ENCODE peak calls at places on chromosomes 5 and 9, in six cellular contexts. G is H1, O is GM12878, M is HepG2, N is SK-N-SH, S is K562. X is an unnamed sample.

GRCh38 chr9:76916231-76916630 is 10.3 kb upstream of the PRUNE2 start:
- DNase-seq in G (no peak), O (no peak), M (no peak), N (no peak), S (no peak), X (no peak)

GRCh38 chr5:79227484-79227995 is 8.4 kb upstream of the JMY start:
- DNase-seq in G (no peak), O (no peak), M (no peak), N (no peak), S (no peak), X (no peak)

GRCh38 chr9:121634329-121634784 is 17.1 kb upstream of the DAB2IP start:
- DNase-seq in G (no peak), O (no peak), M (peak), N (no peak), S (no peak), X (no peak)

GRCh38 chr5:98458004-98458403 is 315.5 kb upstream of the RGMB start:
- DNase-seq in G (no peak), O (no peak), M (no peak), N (no peak), S (no peak), X (peak)

GRCh38 chr9:935348-935965 is 41.0 kb upstream of the DMRT3 start:
- DNase-seq in G (no peak), O (no peak), M (no peak), N (peak), S (no peak), X (peak)

GRCh38 chr5:73282923-73283322 is 109.9 kb downstream of the TMEM174 start:
- DNase-seq in G (no peak), O (no peak), M (no peak), N (no peak), S (no peak), X (no peak)

GRCh38 chr9:98502976-98503325 is 205.8 kb downstream of the GABBR2 start:
- DNase-seq in G (no peak), O (no peak), M (no peak), N (no peak), S (no peak), X (peak)

GRCh38 chr5:91162534-91163381 is 220.4 kb downstream of the ARRDC3 start:
- DNase-seq in G (no peak), O (peak), M (peak), N (no peak), S (no peak), X (peak)

GRCh38 chr5:5483350-5483749 is 60.9 kb downstream of the ICE1 start:
- DNase-seq in G (no peak), O (no peak), M (no peak), N (no peak), S (no peak), X (no peak)
- H2AFZ ChIP-seq in G (no peak), O (no peak), M (no peak), N (no peak), S (no peak), X (no peak)

GRCh38 chr9:71684566-71684965 is 83.7 kb downstream of the CEMIP2 start:
- DNase-seq in G (no peak), O (no peak), M (no peak), N (no peak), S (no peak), X (no peak)

GRCh38 chr9:71685988-71686387 is 82.3 kb downstream of the CEMIP2 start:
- DNase-seq in G (no peak), O (no peak), M (no peak), N (no peak), S (no peak), X (no peak)

GRCh38 chr9:71685394-71685793 is 82.9 kb downstream of the CEMIP2 start:
- DNase-seq in G (no peak), O (no peak), M (no peak), N (no peak), S (no peak), X (peak)

GRCh38 chr9:71681708-71682268 is 86.5 kb downstream of the CEMIP2 start:
- DNase-seq in G (no peak), O (no peak), M (no peak), N (no peak), S (no peak), X (peak)

GRCh38 chr9:71683598-71684235 is 84.6 kb downstream of the CEMIP2 start:
- DNase-seq in G (peak), O (no peak), M (no peak), N (peak), S (no peak), X (peak)
- TF ChIP-seq CTCF in G (peak), O (no peak), M (no peak), N (peak), S (no peak), X (peak)

GRCh38 chr5:136674178-136674577 is 308.8 kb upstream of the TRPC7 start:
- DNase-seq in G (no peak), O (no peak), M (no peak), N (no peak), S (no peak), X (no peak)

GRCh38 chr5:136679233-136679632 is 313.9 kb upstream of the TRPC7 start:
- DNase-seq in G (no peak), O (no peak), M (no peak), N (peak), S (no peak), X (no peak)

DNA sequence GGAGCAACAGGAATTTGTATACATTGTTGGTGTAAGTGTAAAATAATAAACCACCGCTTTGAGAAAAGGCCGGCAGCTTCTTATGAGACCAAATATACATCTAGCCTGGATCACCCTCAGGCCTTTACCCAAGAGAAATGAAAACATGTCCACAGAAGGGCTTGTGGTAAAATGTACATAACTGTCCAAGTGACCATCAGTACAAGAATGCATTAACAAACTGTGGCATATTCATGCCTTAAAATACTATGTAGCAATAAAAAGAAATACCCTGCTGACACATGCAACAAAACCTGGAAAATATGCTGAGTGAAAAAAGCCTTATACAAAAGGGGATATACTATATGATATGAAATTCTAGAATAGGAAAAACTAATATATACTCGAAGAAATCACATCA is 311.9 kb upstream of the TRPC7 start:
- DNase-seq in G (no peak), O (no peak), M (no peak), N (no peak), S (no peak), X (peak)
- TF ChIP-seq RFX5 in G (no peak), O (no peak), M (no peak), N (no peak), S (no peak), X (no peak)

GRCh38 chr5:143220748-143221211 is 182.7 kb downstream of the NR3C1 start:
- DNase-seq in G (no peak), O (peak), M (no peak), N (no peak), S (no peak), X (no peak)
- H2AFZ ChIP-seq in G (no peak), O (no peak), M (no peak), N (no peak), S (peak), X (no peak)

GRCh38 chr5:89262030-89262429 is 379.0 kb upstream of the MEF2C start:
- DNase-seq in G (no peak), O (no peak), M (no peak), N (no peak), S (no peak), X (no peak)

GRCh38 chr5:89267764-89268163 is 384.8 kb upstream of the MEF2C start:
- DNase-seq in G (no peak), O (peak), M (no peak), N (no peak), S (no peak), X (no peak)

GRCh38 chr5:89260254-89260653 is 377.3 kb upstream of the MEF2C start:
- DNase-seq in G (no peak), O (no peak), M (no peak), N (no peak), S (no peak), X (peak)

GRCh38 chr5:89265511-89266169 is 382.7 kb upstream of the MEF2C start:
- DNase-seq in G (no peak), O (no peak), M (no peak), N (no peak), S (no peak), X (peak)

GRCh38 chr5:89263846-89264245 is 380.9 kb upstream of the MEF2C start:
- DNase-seq in G (no peak), O (no peak), M (no peak), N (no peak), S (no peak), X (no peak)
- TF ChIP-seq CTCF in G (no peak), O (peak), M (no peak), N (no peak), S (no peak), X (no peak)

GRCh38 chr5:178455480-178455835 is 134.7 kb downstream of the COL23A1 start:
- DNase-seq in G (no peak), O (no peak), M (no peak), N (no peak), S (no peak), X (no peak)

GRCh38 chr5:178453224-178453623 is 137.0 kb downstream of the COL23A1 start:
- DNase-seq in G (peak), O (no peak), M (no peak), N (no peak), S (peak), X (peak)

GRCh38 chr5:178454308-178454707 is 135.9 kb downstream of the COL23A1 start:
- DNase-seq in G (no peak), O (no peak), M (no peak), N (peak), S (no peak), X (no peak)

GRCh38 chr5:178457471-178457870 is 132.7 kb downstream of the COL23A1 start:
- DNase-seq in G (no peak), O (no peak), M (no peak), N (no peak), S (no peak), X (no peak)

GRCh38 chr5:178454821-178455479 is 135.2 kb downstream of the COL23A1 start:
- DNase-seq in G (no peak), O (no peak), M (no peak), N (no peak), S (no peak), X (no peak)
- TF ChIP-seq RFX5 in G (no peak), O (no peak), M (no peak), N (no peak), S (no peak), X (no peak)

X was measured in IMR-90.